ENCODE peak calls at places on chromosomes 6 and 20, in ten cellular contexts. R is Calu3; B is PC-9; Z is mesothelial cell of epicardium; T is astrocyte of the spinal cord; A is HFF-Myc; V is HFFc6; L is hepatocyte; W is CD4-positive, alpha-beta T cell; I is type B pancreatic cell. K is an unnamed sample.

GRCh38 chr6:7671076-7671475 is 54.8 kb upstream of the BMP6 start:
- DNase-seq in R (no peak), B (no peak), Z (no peak), T (peak; percentile 20), A (no peak), V (peak; percentile 63), L (no peak), W (no peak), I (no peak), K (no peak)

GRCh38 chr6:11194399-11195274 is 37.8 kb downstream of the NEDD9 start:
- DNase-seq in R (no peak), B (no peak), Z (no peak), T (peak; percentile 89), A (no peak), V (peak; percentile 41), L (peak; percentile 54), W (no peak), I (no peak), K (no peak)

GRCh38 chr6:67916389-67916788 is 718.7 kb upstream of the ADGRB3 start:
- DNase-seq in R (no peak), B (no peak), Z (no peak), T (peak; percentile 68), A (no peak), V (no peak), L (no peak), W (no peak), I (no peak), K (no peak)

GRCh38 chr6:129683606-129684322 is 26.2 kb downstream of the ARHGAP18 start:
- DNase-seq in R (peak; percentile 79), B (peak; percentile 74), Z (no peak), T (peak; percentile 99), A (peak; percentile 95), V (peak; percentile 98), L (peak; percentile 85), W (peak; percentile 42), I (no peak), K (no peak)

GRCh38 chr6:32182617-32183016 is 1.4 kb downstream of the AGER start:
- DNase-seq in R (no peak), B (no peak), Z (no peak), T (no peak), A (no peak), V (no peak), L (no peak), W (no peak), I (no peak), K (peak; percentile 71)

GRCh38 chr6:140079328-140079727 is 704.9 kb upstream of the CITED2 start:
- DNase-seq in R (no peak), B (no peak), Z (no peak), T (no peak), A (no peak), V (peak; percentile 8), L (peak; percentile 47), W (no peak), I (no peak), K (no peak)

GRCh38 chr20:62119591-62120364 is 2.5 kb upstream of the LSM14B start:
- DNase-seq in R (no peak), B (no peak), Z (no peak), T (no peak), A (no peak), V (no peak), L (peak; percentile 78), W (no peak), I (no peak), K (no peak)

GRCh38 chr6:117677553-117678131 is 2.4 kb downstream of the NUS1 start:
- DNase-seq in R (no peak), B (no peak), Z (no peak), T (no peak), A (no peak), V (peak; percentile 21), L (no peak), W (no peak), I (no peak), K (no peak)

GRCh38 chr20:1327241-1327653 is 1.7 kb downstream of the SDCBP2 start:
- DNase-seq in R (no peak), B (no peak), Z (no peak), T (peak; percentile 36), A (no peak), V (peak; percentile 45), L (peak; percentile 46), W (no peak), I (peak; percentile 51), K (no peak)

GRCh38 chr6:33607784-33608161 is 13.3 kb upstream of the ITPR3 start:
- DNase-seq in R (peak; percentile 71), B (no peak), Z (no peak), T (no peak), A (no peak), V (no peak), L (no peak), W (no peak), I (no peak), K (no peak)
- TF ChIP-seq CTCF in R (peak; percentile 67), B (peak; percentile 48), Z (no peak), T (peak; percentile 12), A (peak; percentile 31), V (peak; percentile 56), L (no peak), W (no peak), I (no peak), K (peak; percentile 29)

GRCh38 chr6:9121551-9121950 is 686.2 kb upstream of the SLC35B3 start:
- DNase-seq in R (no peak), B (no peak), Z (no peak), T (peak; percentile 34), A (no peak), V (peak; percentile 20), L (no peak), W (no peak), I (no peak), K (no peak)

GRCh38 chr6:9128970-9129369 is 693.6 kb upstream of the SLC35B3 start:
- DNase-seq in R (no peak), B (no peak), Z (no peak), T (no peak), A (no peak), V (no peak), L (no peak), W (no peak), I (no peak), K (no peak)

GRCh38 chr6:9131616-9132015 is 696.3 kb upstream of the SLC35B3 start:
- DNase-seq in R (no peak), B (no peak), Z (no peak), T (no peak), A (no peak), V (no peak), L (peak; percentile 49), W (no peak), I (no peak), K (no peak)

GRCh38 chr6:9131201-9131600 is 695.9 kb upstream of the SLC35B3 start:
- DNase-seq in R (no peak), B (no peak), Z (no peak), T (no peak), A (no peak), V (no peak), L (no peak), W (no peak), I (no peak), K (no peak)

DNA sequence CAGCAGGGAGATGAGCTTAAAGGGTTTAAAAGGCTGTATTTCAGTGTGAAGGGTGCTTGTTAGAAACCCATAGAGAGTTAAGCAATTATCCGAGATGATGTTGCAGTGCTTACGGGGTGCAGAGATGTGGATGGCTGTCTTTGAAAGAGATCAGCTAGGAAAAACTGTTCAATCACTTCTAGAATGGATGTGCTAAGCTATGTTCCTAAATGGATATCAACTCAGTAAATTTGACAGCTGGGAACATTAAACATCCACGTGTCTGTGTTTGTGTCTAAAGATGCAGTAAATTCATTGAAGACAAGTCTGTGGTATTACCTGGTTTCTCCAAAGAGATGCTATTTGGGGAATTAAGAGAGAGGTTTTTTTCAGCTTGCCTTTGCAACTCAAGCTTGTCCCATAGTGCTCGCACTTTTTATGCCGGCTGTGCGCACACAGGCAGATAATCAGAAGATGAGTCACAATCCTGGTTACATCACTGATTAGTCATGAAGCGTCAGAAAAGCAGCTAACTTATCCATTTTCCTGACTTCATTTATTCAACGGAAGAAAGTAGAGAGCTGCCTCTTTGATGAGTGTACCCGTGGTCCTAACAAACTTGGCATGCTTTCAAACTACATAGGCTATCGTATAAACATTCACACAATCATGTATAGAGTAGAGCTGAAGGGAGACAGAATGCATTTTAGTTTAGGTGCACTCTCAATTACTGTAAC is 691.7 kb upstream of the SLC35B3 start:
- DNase-seq in R (no peak), B (peak; percentile 46), Z (no peak), T (peak; percentile 93), A (peak; percentile 61), V (peak; percentile 92), L (peak; percentile 14), W (no peak), I (no peak), K (no peak)
- TF ChIP-seq CTCF in R (no peak), B (no peak), Z (no peak), T (no peak), A (no peak), V (no peak), L (no peak), W (no peak), I (no peak), K (no peak)

GRCh38 chr20:47055699-47056369 is 161.2 kb downstream of the EYA2 start:
- DNase-seq in R (no peak), B (no peak), Z (no peak), T (no peak), A (peak; percentile 92), V (no peak), L (peak; percentile 14), W (no peak), I (no peak), K (no peak)

GRCh38 chr20:47057661-47058060 is 163.0 kb downstream of the EYA2 start:
- DNase-seq in R (peak; percentile 31), B (no peak), Z (no peak), T (no peak), A (no peak), V (no peak), L (no peak), W (no peak), I (no peak), K (no peak)

GRCh38 chr20:47054945-47055344 is 160.3 kb downstream of the EYA2 start:
- DNase-seq in R (no peak), B (no peak), Z (no peak), T (no peak), A (no peak), V (no peak), L (no peak), W (no peak), I (no peak), K (no peak)

GRCh38 chr20:47051936-47052566 is 157.4 kb downstream of the EYA2 start:
- DNase-seq in R (no peak), B (no peak), Z (no peak), T (no peak), A (no peak), V (no peak), L (no peak), W (no peak), I (no peak), K (no peak)

DNA sequence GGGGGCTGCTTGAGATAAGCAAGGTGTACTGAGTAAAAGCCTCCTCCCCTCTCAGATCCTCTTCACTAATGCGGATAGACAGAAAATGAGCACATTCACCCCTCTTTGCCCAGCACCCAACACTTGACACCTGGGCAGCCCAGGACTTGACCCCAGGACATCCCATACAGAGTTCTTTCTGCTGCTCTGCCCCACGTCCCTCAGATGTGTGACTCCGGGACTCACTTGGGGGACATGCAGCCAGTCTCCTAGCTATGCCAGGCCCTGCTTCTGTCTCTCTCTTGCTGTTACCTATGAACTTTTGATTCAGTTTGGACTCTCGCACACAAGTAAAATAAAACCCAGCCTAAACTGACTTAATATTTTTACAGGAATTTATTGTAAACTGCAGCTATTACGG is 159.9 kb downstream of the EYA2 start:
- DNase-seq in R (no peak), B (no peak), Z (no peak), T (no peak), A (no peak), V (no peak), L (no peak), W (no peak), I (no peak), K (no peak)
- TF ChIP-seq CTCF in R (no peak), B (no peak), Z (no peak), T (no peak), A (no peak), V (no peak), L (no peak), W (no peak), I (no peak), K (no peak)

GRCh38 chr6:105431226-105431625 is 28.3 kb upstream of the PREP start:
- DNase-seq in R (peak; percentile 44), B (peak; percentile 25), Z (no peak), T (peak; percentile 68), A (no peak), V (peak; percentile 57), L (peak; percentile 61), W (no peak), I (no peak), K (no peak)
- TF ChIP-seq CTCF in R (no peak), B (peak; percentile 84), Z (peak; percentile 57), T (peak; percentile 48), A (peak; percentile 30), V (peak; percentile 84), L (peak; percentile 73), W (peak; percentile 73), I (peak; percentile 79), K (peak; percentile 88)